ENCODE peak calls at places on chromosomes 11 and 22, in seven cellular contexts. I is GM23248, M is endothelial cell of umbilical vein, X is astrocyte, Z is neural progenitor cell, H is HepG2, D is HCT116. S is an unnamed sample. For H4K20me1, the result is how much of the 10 kb centered on the place peaks cover.

GRCh38 chr22:49752598-49753091 is 75.0 kb downstream of the BRD1 start:
- DNase-seq in I (no peak), Z (no peak), X (no peak), M (no peak), D (no peak), H (no peak), S (no peak)

GRCh38 chr22:11066458-11067285 is 4461.3 kb upstream of the OR11H1 start:
- DNase-seq in D (no peak), Z (no peak), M (no peak), H (no peak), I (no peak), X (no peak), S (no peak)

GRCh38 chr11:22555901-22556300 is 69.7 kb downstream of the FANCF start:
- DNase-seq in Z (no peak), X (peak), I (peak), H (no peak), D (no peak), M (no peak), S (no peak)

GRCh38 chr11:116581349-116581748 is 191.4 kb downstream of the BUD13 start:
- DNase-seq in M (no peak), Z (peak), I (no peak), H (no peak), X (no peak), D (no peak), S (no peak)

GRCh38 chr11:128523616-128524015 is 63.7 kb downstream of the ETS1 start:
- DNase-seq in D (no peak), X (peak), H (no peak), M (no peak), Z (no peak), I (peak), S (no peak)

GRCh38 chr11:100624346-100624745 is 62.7 kb upstream of the ARHGAP42 start:
- DNase-seq in X (peak), Z (no peak), D (no peak), M (no peak), I (no peak), H (no peak), S (no peak)

GRCh38 chr22:44497218-44497903 is 672 bp downstream of the RTL6 start:
- DNase-seq in I (peak), D (no peak), M (peak), X (no peak), H (no peak), Z (peak), S (peak)

GRCh38 chr11:9347100-9347499 is 32.7 kb upstream of the TMEM41B start:
- DNase-seq in Z (no peak), H (no peak), D (no peak), I (no peak), M (no peak), X (peak), S (peak)

GRCh38 chr22:45469573-45470383 is 32.9 kb upstream of the FBLN1 start:
- DNase-seq in Z (no peak), M (no peak), X (no peak), H (no peak), I (peak), D (no peak), S (no peak)

GRCh38 chr11:59918987-59919589 is 19.1 kb upstream of the OOSP1 start:
- DNase-seq in D (peak), I (peak), H (peak), Z (peak), X (peak), M (peak), S (peak)

GRCh38 chr11:7332451-7332850 is 80.7 kb downstream of the SYT9 start:
- DNase-seq in H (no peak), X (no peak), M (no peak), D (no peak), I (no peak), Z (no peak), S (no peak)

GRCh38 chr11:94539420-94539819 is 4.3 kb upstream of the FUT4 start:
- DNase-seq in D (no peak), H (no peak), Z (no peak), M (no peak), I (no peak), X (no peak), S (no peak)

GRCh38 chr11:31977343-31977742 is 113.5 kb upstream of the RCN1 start:
- DNase-seq in Z (no peak), X (no peak), M (no peak), D (no peak), H (no peak), I (no peak), S (no peak)

GRCh38 chr11:82842019-82842418 is 58.2 kb downstream of the PRCP start:
- DNase-seq in M (no peak), I (no peak), D (no peak), X (no peak), Z (peak), H (no peak), S (no peak)

GRCh38 chr11:11450744-11451362 is 97.8 kb upstream of the CSNK2A3 start:
- DNase-seq in M (no peak), X (peak), I (peak), H (no peak), Z (no peak), D (peak), S (no peak)

GRCh38 chr22:42313204-42313603 is 42.8 kb upstream of the TCF20 start:
- DNase-seq in I (no peak), M (no peak), D (no peak), Z (no peak), X (no peak), H (no peak), S (no peak)

GRCh38 chr11:69442807-69443137 is 38.7 kb upstream of the LINC01488 start:
- DNase-seq in D (no peak), Z (no peak), I (peak), M (no peak), H (peak), X (peak), S (no peak)

GRCh38 chr22:38569181-38569971 is 607 bp downstream of the DMC1 start:
- DNase-seq in Z (no peak), D (no peak), X (no peak), M (no peak), I (peak), H (no peak), S (no peak)

GRCh38 chr11:106714179-106714578 is 304.1 kb downstream of the GUCY1A2 start:
- DNase-seq in X (peak), D (no peak), Z (no peak), H (no peak), M (no peak), I (no peak), S (no peak)
- H4K20me1 ChIP-seq in X (under half), D (under half), Z (under half), H (under half), M (under half), I (under half), S (under half)

GRCh38 chr11:130789241-130789640 is 127.0 kb downstream of the SNX19 start:
- DNase-seq in Z (no peak), D (no peak), X (no peak), M (no peak), H (no peak), I (no peak), S (no peak)

GRCh38 chr11:130786987-130787688 is 129.1 kb downstream of the SNX19 start:
- DNase-seq in H (no peak), Z (no peak), I (peak), M (peak), D (no peak), X (peak), S (no peak)

GRCh38 chr11:130783322-130783721 is 133.0 kb downstream of the SNX19 start:
- DNase-seq in X (no peak), M (no peak), H (no peak), I (peak), D (no peak), Z (no peak), S (no peak)

GRCh38 chr11:130785376-130786110 is 130.7 kb downstream of the SNX19 start:
- DNase-seq in H (no peak), I (peak), Z (peak), D (no peak), M (no peak), X (peak), S (no peak)

DNA sequence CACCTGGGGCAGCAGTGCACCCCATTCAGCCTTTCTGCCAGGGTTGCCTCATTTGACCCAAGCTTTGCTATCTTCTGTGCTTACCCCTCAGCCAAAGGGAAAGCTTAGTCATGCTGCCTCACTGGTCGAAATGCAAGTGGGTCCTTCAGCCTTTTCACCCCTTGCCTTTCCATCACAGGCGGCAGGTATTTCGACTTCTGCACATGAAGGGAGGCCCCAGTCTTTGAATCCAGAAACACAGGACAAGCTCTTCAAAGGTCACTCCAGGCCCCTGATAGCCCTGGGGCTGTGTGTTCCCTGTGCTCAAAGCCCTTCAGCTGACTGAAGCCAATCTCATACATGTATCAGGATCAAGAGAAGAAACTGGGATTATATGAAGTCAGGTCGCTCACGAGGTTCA is 129.7 kb downstream of the SNX19 start:
- DNase-seq in X (no peak), H (no peak), I (no peak), D (no peak), Z (no peak), M (no peak), S (no peak)
- H2AFZ ChIP-seq in X (no peak), H (no peak), I (no peak), D (no peak), Z (no peak), M (no peak), S (no peak)

GRCh38 chr22:37419370-37419915 is 7.8 kb downstream of the ELFN2 start:
- DNase-seq in D (no peak), Z (no peak), I (peak), H (no peak), M (no peak), X (no peak), S (no peak)

GRCh38 chr22:37420656-37421467 is 6.4 kb downstream of the ELFN2 start:
- DNase-seq in H (no peak), Z (no peak), I (peak), X (peak), M (peak), D (no peak), S (no peak)

GRCh38 chr22:37418627-37419369 is 8.5 kb downstream of the ELFN2 start:
- DNase-seq in D (no peak), X (no peak), M (no peak), Z (peak), I (no peak), H (no peak), S (no peak)

GRCh38 chr22:37421468-37421877 is 5.8 kb downstream of the ELFN2 start:
- DNase-seq in H (no peak), Z (no peak), X (no peak), M (no peak), I (no peak), D (no peak), S (no peak)

DNA sequence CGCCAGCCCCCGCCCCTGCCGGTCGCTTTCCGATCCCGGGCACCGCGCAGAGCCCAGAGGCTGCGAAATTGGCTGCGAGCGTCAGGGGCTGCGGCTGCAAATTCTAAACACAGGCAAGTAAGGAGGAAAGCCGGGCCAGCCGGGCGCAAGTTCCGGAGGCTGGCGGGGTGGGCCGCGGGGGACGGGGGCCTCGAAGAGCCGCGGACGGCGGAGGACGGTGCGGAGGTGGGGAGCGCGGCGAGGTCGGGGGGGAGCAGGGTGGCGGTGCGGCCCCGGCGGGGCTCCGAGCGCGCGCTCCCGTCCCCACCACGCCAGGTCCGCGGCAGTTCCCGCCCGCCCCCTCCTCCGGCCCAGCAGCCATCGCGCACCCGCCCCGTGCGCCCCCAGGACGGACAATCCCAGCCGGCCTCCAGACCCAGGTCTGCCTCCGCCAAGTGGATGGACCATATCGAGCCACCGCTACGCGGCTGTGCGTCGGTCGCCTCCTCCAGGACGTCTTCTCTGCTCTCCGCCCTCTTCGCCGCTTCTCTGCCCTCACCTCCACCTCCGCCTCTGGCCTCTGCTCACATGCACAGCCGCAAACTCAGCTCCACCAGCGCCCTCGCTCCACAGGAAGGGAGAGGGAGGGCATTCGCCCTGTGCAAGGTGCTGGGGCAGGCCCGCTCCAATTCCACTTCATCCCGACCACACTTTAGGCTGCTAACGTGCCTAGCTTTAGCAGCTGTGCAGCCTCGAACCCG is 7.2 kb downstream of the ELFN2 start:
- DNase-seq in D (no peak), X (peak), H (no peak), Z (peak), M (no peak), I (peak), S (no peak)
- H3K4me3 ChIP-seq in D (peak), X (peak), H (no peak), Z (peak), M (peak), I (peak), S (no peak)

DNA sequence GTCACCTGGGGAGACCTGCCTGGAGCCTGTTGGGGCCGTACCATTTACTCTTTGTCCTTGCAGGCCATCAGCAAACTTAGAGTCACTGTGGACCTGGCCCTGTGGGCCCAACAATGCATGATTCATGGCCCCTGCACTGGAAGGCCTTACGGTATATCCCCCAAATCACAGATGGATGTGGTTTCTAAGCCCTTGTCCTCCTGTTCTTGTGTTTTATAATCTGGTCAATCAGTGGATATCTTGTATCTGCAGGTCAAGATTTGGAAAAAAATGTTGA is 6.2 kb downstream of the TSKU start:
- DNase-seq in M (no peak), X (no peak), Z (no peak), H (no peak), I (no peak), D (no peak), S (no peak)
- H4K20me1 ChIP-seq in M (under half), X (half or more), Z (half or more), H (half or more), I (under half), D (under half), S (under half)

DNA sequence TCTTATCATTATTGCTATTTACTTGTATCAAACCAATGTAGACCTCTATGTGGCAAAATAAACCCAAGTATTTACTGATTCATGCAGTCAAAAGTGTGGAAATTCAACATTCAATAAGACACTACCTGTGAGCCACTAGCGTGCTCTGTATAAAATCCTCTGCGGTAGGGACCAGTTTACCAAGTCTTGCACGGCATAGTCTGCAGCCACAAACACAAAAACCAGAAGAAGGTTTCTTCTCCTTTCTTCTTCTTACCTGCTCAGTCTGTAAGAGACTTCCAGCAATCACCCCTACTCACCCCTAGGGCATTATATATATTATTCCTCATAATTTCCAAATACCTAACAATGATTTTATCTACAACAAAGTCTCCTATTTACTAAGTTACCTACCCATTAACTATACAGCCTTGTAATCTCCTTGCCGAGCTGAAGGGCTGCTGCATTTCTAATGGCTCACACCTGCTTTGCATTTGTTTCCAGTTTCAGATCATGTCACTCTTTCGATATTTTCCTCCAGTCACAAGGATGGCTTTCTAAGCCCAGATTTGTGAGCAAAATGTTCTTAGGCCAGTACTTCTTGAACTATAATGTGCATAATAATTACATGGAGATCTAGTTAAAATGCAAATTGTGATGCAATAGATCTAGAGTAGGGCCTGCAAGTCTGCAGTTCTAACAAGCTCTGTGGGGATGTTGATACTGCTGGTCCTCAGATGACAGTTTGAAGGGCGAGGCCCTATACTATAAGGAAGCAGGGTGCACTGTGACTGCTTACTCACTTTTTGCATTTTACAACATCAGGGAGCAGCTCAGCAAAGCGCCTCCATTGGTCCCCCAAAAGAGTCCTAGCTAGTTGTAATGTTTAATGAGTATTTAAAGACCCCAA is 191.9 kb upstream of the DDI1 start:
- DNase-seq in X (no peak), M (no peak), I (no peak), H (no peak), Z (no peak), D (no peak), S (no peak)
- H2AFZ ChIP-seq in X (no peak), M (no peak), I (no peak), H (no peak), Z (peak), D (no peak), S (no peak)

GRCh38 chr11:121374286-121374985 is 77.7 kb upstream of the SORL1 start:
- DNase-seq in I (no peak), H (no peak), Z (no peak), D (no peak), X (no peak), M (no peak), S (no peak)

GRCh38 chr11:121372028-121372427 is 79.5 kb downstream of the SC5D start:
- DNase-seq in M (no peak), H (no peak), I (no peak), Z (no peak), X (no peak), D (no peak), S (no peak)

GRCh38 chr11:121369366-121369765 is 76.8 kb downstream of the SC5D start:
- DNase-seq in D (no peak), I (no peak), M (no peak), X (no peak), Z (no peak), H (no peak), S (no peak)

GRCh38 chr11:121376135-121376534 is 76.0 kb upstream of the SORL1 start:
- DNase-seq in Z (no peak), M (no peak), H (no peak), X (no peak), D (no peak), I (no peak), S (no peak)

GRCh38 chr11:121372671-121373429 is 79.3 kb upstream of the SORL1 start:
- DNase-seq in M (no peak), I (no peak), Z (no peak), D (no peak), H (no peak), X (no peak), S (peak)
- H3K4me3 ChIP-seq in M (no peak), I (no peak), Z (no peak), D (no peak), H (no peak), X (no peak), S (no peak)

S was measured in DND-41.